ENCODE peak calls at places on chromosome 15, in nine cellular contexts. X is IMR-90, B is epithelial cell of esophagus, Y is endothelial cell, Q is pancreas, E is hepatocyte, A is BE2C, M is neural progenitor cell, L is Peyer's patch. S is an unnamed sample.

GRCh38 chr15:68868296-68868695 is 47.6 kb upstream of the ANP32A start:
- DNase-seq in X (no peak), B (no peak), Y (no peak), Q (no peak), E (no peak), A (no peak), M (no peak), L (no peak), S (no peak)

GRCh38 chr15:98774756-98775497 is 126.6 kb downstream of the IGF1R start:
- DNase-seq in X (peak; percentile 52), B (peak; percentile 98), Y (no peak), Q (no peak), E (peak; percentile 46), A (no peak), M (no peak), L (no peak), S (no peak)

GRCh38 chr15:33430564-33430963 is 119.8 kb downstream of the RYR3 start:
- DNase-seq in X (no peak), B (no peak), Y (no peak), Q (no peak), E (no peak), A (no peak), M (no peak), L (no peak), S (no peak)

GRCh38 chr15:58036579-58036978 is 28.9 kb downstream of the ALDH1A2 start:
- DNase-seq in X (no peak), B (no peak), Y (no peak), Q (no peak), E (no peak), A (no peak), M (no peak), L (no peak), S (no peak)

GRCh38 chr15:63374686-63375520 is 6.7 kb downstream of the CA12 start:
- DNase-seq in X (peak; percentile 80), B (peak; percentile 71), Y (no peak), Q (no peak), E (peak; percentile 43), A (no peak), M (no peak), L (no peak), S (no peak)

GRCh38 chr15:69712999-69713398 is 260.4 kb downstream of the RPLP1 start:
- DNase-seq in X (no peak), B (no peak), Y (no peak), Q (no peak), E (peak; percentile 18), A (no peak), M (no peak), L (no peak), S (no peak)

GRCh38 chr15:90213123-90213817 is 12.1 kb downstream of the SEMA4B start:
- DNase-seq in X (no peak), B (no peak), Y (no peak), Q (peak; percentile 91), E (peak; percentile 42), A (peak; percentile 85), M (no peak), L (no peak), S (no peak)

GRCh38 chr15:76169792-76170425 is 110.1 kb downstream of the TMEM266 start:
- DNase-seq in X (no peak), B (no peak), Y (no peak), Q (no peak), E (no peak), A (no peak), M (no peak), L (no peak), S (no peak)

GRCh38 chr15:42716626-42717025 is 20.3 kb downstream of the CDAN1 start:
- DNase-seq in X (peak; percentile 32), B (no peak), Y (no peak), Q (no peak), E (no peak), A (no peak), M (no peak), L (no peak), S (no peak)

GRCh38 chr15:80878242-80878866 is 99.2 kb downstream of the CEMIP start:
- DNase-seq in X (peak; percentile 57), B (no peak), Y (no peak), Q (no peak), E (no peak), A (no peak), M (no peak), L (no peak), S (peak; percentile 28)

GRCh38 chr15:23860846-23861245 is 173.7 kb upstream of the NDN start:
- DNase-seq in X (no peak), B (no peak), Y (no peak), Q (no peak), E (no peak), A (no peak), M (no peak), L (no peak), S (no peak)

GRCh38 chr15:23869391-23869790 is 182.3 kb upstream of the NDN start:
- DNase-seq in X (no peak), B (peak; percentile 25), Y (peak; percentile 63), Q (peak; percentile 61), E (peak; percentile 79), A (peak; percentile 76), M (peak; percentile 86), L (no peak), S (peak; percentile 92)

GRCh38 chr15:23866832-23867231 is 179.7 kb upstream of the NDN start:
- DNase-seq in X (no peak), B (no peak), Y (no peak), Q (no peak), E (peak; percentile 27), A (peak; percentile 19), M (peak; percentile 36), L (no peak), S (peak; percentile 47)
- TF ChIP-seq CTCF in X (peak; percentile 14), B (no peak), Y (peak; percentile 39), Q (no peak), E (peak; percentile 46), A (peak; percentile 53), M (peak; percentile 59), L (peak; percentile 11), S (peak; percentile 65)

GRCh38 chr15:78322243-78322642 is 17.9 kb upstream of the CRABP1 start:
- DNase-seq in X (peak; percentile 44), B (peak; percentile 83), Y (peak; percentile 31), Q (no peak), E (no peak), A (peak; percentile 58), M (no peak), L (no peak), S (peak; percentile 59)

GRCh38 chr15:78323693-78324092 is 16.5 kb upstream of the CRABP1 start:
- DNase-seq in X (no peak), B (no peak), Y (no peak), Q (no peak), E (no peak), A (no peak), M (no peak), L (no peak), S (no peak)

GRCh38 chr15:78322724-78323395 is 17.3 kb upstream of the CRABP1 start:
- DNase-seq in X (no peak), B (no peak), Y (no peak), Q (no peak), E (no peak), A (no peak), M (peak; percentile 58), L (no peak), S (no peak)

GRCh38 chr15:78327442-78327841 is 12.7 kb upstream of the CRABP1 start:
- DNase-seq in X (no peak), B (no peak), Y (no peak), Q (no peak), E (no peak), A (no peak), M (no peak), L (no peak), S (no peak)

DNA sequence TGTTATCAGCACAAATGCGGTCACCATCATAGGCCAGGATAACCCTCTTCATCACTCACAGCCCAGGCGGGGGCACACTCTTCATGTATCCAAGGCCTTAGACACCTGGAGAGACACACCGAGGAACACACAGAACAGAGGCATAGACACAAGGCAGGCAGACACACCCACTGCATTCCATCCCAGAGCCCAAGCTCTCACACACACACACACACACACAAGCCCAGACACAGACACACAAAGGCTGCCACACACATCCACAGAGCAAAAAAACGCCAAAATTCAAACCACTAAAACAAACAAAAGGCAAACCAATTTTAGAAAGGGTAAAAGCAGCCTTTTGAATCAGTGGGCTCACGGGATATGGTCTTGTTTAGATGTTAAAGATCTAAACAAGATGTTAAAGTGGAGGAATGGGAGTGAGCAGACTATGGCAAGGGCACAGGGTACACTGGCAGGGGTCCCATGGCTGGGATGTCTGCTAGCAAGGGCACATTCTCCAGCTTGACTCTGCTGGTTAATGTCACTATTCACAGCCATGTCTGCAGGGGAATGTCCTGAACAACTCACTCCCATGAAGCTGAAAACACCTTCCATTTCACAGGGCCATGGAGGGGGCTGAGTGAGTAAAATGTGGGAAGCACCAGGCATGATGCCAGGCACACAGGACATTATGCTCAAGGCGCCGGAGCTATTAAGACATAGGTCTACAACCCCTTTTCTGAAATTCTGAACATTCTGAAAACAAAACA is 14.9 kb upstream of the CRABP1 start:
- DNase-seq in X (peak; percentile 20), B (peak; percentile 65), Y (no peak), Q (no peak), E (peak; percentile 63), A (no peak), M (peak; percentile 69), L (no peak), S (no peak)
- TF ChIP-seq CTCF in X (no peak), B (no peak), Y (no peak), Q (no peak), E (no peak), A (no peak), M (no peak), L (no peak), S (no peak)

GRCh38 chr15:82999905-83000671 is 11.4 kb downstream of the C15orf40 start:
- DNase-seq in X (peak; percentile 69), B (peak; percentile 72), Y (no peak), Q (no peak), E (peak; percentile 55), A (peak; percentile 28), M (peak; percentile 58), L (no peak), S (peak; percentile 75)
- TF ChIP-seq CTCF in X (peak; percentile 66), B (peak; percentile 58), Y (peak; percentile 39), Q (no peak), E (peak; percentile 61), A (peak; percentile 73), M (peak; percentile 62), L (peak; percentile 50), S (peak; percentile 77)

DNA sequence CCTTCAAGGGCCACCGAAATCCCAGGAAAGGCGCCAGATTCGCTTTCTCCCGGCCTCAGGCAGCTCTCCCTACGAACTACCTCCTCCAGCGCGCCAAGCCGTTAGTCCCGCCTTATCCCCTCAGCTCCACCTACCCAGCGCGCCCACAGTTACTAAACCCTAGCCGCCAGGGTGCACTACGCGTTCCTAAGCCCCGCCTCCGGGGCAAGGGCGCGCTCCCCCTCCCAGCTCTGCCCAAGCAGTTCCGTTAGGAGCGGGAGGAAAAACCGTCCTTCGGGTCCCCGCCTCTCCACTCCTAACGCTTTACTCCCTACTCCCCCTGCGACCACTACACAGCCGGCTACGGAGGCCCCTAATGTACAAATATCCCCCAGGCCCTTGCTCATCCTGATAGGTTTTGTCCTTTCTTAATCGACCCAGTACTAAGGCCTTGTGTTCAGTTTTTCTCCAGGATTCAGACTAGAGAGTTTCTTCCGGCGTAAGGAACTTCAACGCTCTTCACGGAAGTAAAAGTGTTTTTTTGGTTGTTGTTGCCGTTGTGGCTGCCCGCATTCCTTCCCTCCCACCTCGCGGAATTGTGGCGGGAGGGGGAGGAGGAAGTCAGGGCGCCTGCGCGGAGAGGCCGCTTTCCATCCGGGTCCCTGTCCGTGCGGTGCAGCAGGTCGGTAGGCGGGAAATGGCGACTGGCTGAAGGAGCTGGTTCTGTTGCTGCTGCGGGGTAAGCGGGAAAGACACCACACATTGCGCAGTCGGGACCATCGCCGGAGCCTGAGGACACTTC is at the start of gene CTDSPL2:
- DNase-seq in X (peak; percentile 98), B (peak; percentile 99), Y (peak; percentile 96), Q (peak; percentile 98), E (peak; percentile 99), A (peak; percentile 99), M (peak; percentile 99), L (peak; percentile 95), S (peak; percentile 99)
- TF ChIP-seq CTCF in X (peak; percentile 48), B (peak; percentile 23), Y (no peak), Q (no peak), E (peak; percentile 37), A (peak; percentile 0), M (peak; percentile 33), L (peak; percentile 44), S (no peak)

S was measured in GM23338.